ENCODE peak calls at places on chromosomes 4 and X, in four cellular contexts. T is HT1080, U is endothelial cell, N is cardiac muscle cell. G is an unnamed sample.

GRCh38 chrX:1476682-1477081 is 24.0 kb upstream of the ASMTL start:
- DNase-seq in T (no peak), U (no peak), N (no peak), G (peak; percentile 8)

GRCh38 chr4:153757407-153757806 is 2.4 kb downstream of the RNF175 start:
- DNase-seq in T (peak; percentile 36), U (no peak), N (no peak), G (no peak)

GRCh38 chr4:47718691-47719090 is 119.2 kb downstream of the CORIN start:
- DNase-seq in T (no peak), U (no peak), N (no peak), G (no peak)

GRCh38 chr4:113444386-113444785 is 317.2 kb downstream of the CAMK2D start:
- DNase-seq in T (peak; percentile 13), U (no peak), N (peak; percentile 5), G (no peak)

GRCh38 chr4:104138154-104138553 is 356.5 kb downstream of the CXXC4 start:
- DNase-seq in T (no peak), U (no peak), N (no peak), G (no peak)

GRCh38 chrX:41661366-41662095 is 27.2 kb upstream of the GPR34 start:
- DNase-seq in T (peak; percentile 26), U (no peak), N (no peak), G (no peak)

GRCh38 chr4:25172964-25173917 is 13.0 kb upstream of the SEPSECS start:
- DNase-seq in T (peak; percentile 99), U (no peak), N (no peak), G (no peak)

GRCh38 chr4:158622251-158622650 is 49.4 kb downstream of the C4orf46 start:
- DNase-seq in T (no peak), U (no peak), N (no peak), G (no peak)

GRCh38 chrX:68396953-68397352 is 36.3 kb downstream of the OPHN1 start:
- DNase-seq in T (no peak), U (no peak), N (no peak), G (no peak)

GRCh38 chr4:38144029-38144428 is 183.8 kb downstream of the PTTG2 start:
- DNase-seq in T (no peak), U (no peak), N (no peak), G (no peak)

GRCh38 chrX:34880656-34881055 is 61.9 kb upstream of the FAM47B start:
- DNase-seq in T (peak; percentile 38), U (no peak), N (no peak), G (no peak)

GRCh38 chr4:127967141-127967775 is 2.1 kb downstream of the ABHD18 start:
- DNase-seq in T (no peak), U (no peak), N (no peak), G (no peak)

GRCh38 chr4:73922766-73923630 is 53.8 kb downstream of the CXCL1 start:
- DNase-seq in T (peak; percentile 29), U (no peak), N (no peak), G (no peak)

GRCh38 chrX:104250470-104250869 is 4.3 kb downstream of the ESX1 start:
- DNase-seq in T (no peak), U (no peak), N (no peak), G (no peak)

GRCh38 chr4:87498446-87498900 is 30.7 kb downstream of the SPARCL1 start:
- DNase-seq in T (no peak), U (no peak), N (no peak), G (no peak)

GRCh38 chr4:110675406-110675805 is 52.5 kb upstream of the PITX2 start:
- DNase-seq in T (no peak), U (no peak), N (no peak), G (no peak)

GRCh38 chr4:150140774-150141400 is 62.6 kb downstream of the DCLK2 start:
- DNase-seq in T (peak; percentile 84), U (no peak), N (no peak), G (no peak)

GRCh38 chr4:133969202-133969873 is 232.3 kb downstream of the PABPC4L start:
- DNase-seq in T (peak; percentile 48), U (no peak), N (peak; percentile 38), G (no peak)

GRCh38 chr4:135239964-135240363 is 1038.4 kb upstream of the PABPC4L start:
- DNase-seq in T (no peak), U (no peak), N (no peak), G (no peak)

GRCh38 chr4:187663076-187663475 is 332.5 kb upstream of the ZFP42 start:
- DNase-seq in T (peak; percentile 10), U (no peak), N (no peak), G (no peak)

GRCh38 chr4:20565075-20565721 is 135.1 kb upstream of the PACRGL start:
- DNase-seq in T (peak; percentile 21), U (no peak), N (no peak), G (no peak)

GRCh38 chrX:147565239-147565638 is 346.5 kb upstream of the FMR1 start:
- DNase-seq in T (peak; percentile 0), U (no peak), N (no peak), G (no peak)

GRCh38 chrX:40035726-40036125 is 62.0 kb downstream of the BCOR start:
- DNase-seq in T (no peak), U (no peak), N (no peak), G (no peak)

GRCh38 chrX:68440940-68441339 is 7.6 kb upstream of the OPHN1 start:
- DNase-seq in T (peak; percentile 36), U (no peak), N (peak; percentile 38), G (no peak)

GRCh38 chrX:24282381-24283121 is 31.3 kb downstream of the SUPT20HL2 start:
- DNase-seq in T (no peak), U (no peak), N (peak; percentile 69), G (no peak)

GRCh38 chr4:159103406-159104131 is 690 bp downstream of the RAPGEF2 start:
- DNase-seq in T (peak; percentile 20), U (peak; percentile 41), N (peak; percentile 78), G (peak; percentile 73)

GRCh38 chr4:2843909-2844584 is 403 bp downstream of the ADD1 start:
- DNase-seq in T (no peak), U (peak; percentile 61), N (peak; percentile 78), G (peak; percentile 75)

GRCh38 chr4:153427363-153428071 is 38.6 kb upstream of the TMEM131L start:
- DNase-seq in T (peak; percentile 25), U (no peak), N (no peak), G (no peak)

GRCh38 chrX:110944323-110944761 is 148.7 kb upstream of the CHRDL1 start:
- DNase-seq in T (no peak), U (peak; percentile 2), N (peak; percentile 0), G (peak; percentile 75)

GRCh38 chr4:130043796-130044195 is 947.8 kb downstream of the C4orf33 start:
- DNase-seq in T (no peak), U (no peak), N (no peak), G (no peak)